ENCODE peak calls at places on chromosome 9, in five cellular contexts. N is mammary epithelial cell, F is ovary, Q is esophagus squamous epithelium, G is tibial artery. Z is an unnamed sample.

GRCh38 chr9:6160579-6160978 is 55.0 kb upstream of the IL33 start:
- DNase-seq in G (no peak), Q (no peak), F (no peak), N (no peak), Z (no peak)

GRCh38 chr9:126147620-126148522 is 178.8 kb upstream of the MVB12B start:
- DNase-seq in F (no peak), N (no peak), Q (no peak), G (peak; percentile 48), Z (no peak)

GRCh38 chr9:94906713-94907112 is 180.2 kb downstream of the AOPEP start:
- DNase-seq in G (no peak), F (no peak), Q (no peak), N (no peak), Z (no peak)

GRCh38 chr9:20996809-20997208 is 34.6 kb downstream of the HACD4 start:
- DNase-seq in N (no peak), Q (no peak), F (no peak), G (no peak), Z (no peak)

GRCh38 chr9:99019523-99020331 is 76.0 kb downstream of the COL15A1 start:
- DNase-seq in Q (no peak), G (no peak), N (peak; percentile 88), F (no peak), Z (no peak)

GRCh38 chr9:2576631-2577030 is 45.0 kb upstream of the VLDLR start:
- DNase-seq in G (no peak), Q (no peak), N (no peak), F (no peak), Z (no peak)

GRCh38 chr9:1876891-1877496 is 138.2 kb upstream of the SMARCA2 start:
- DNase-seq in Q (no peak), N (no peak), G (no peak), F (no peak), Z (no peak)

GRCh38 chr9:108477538-108478006 is 378.2 kb downstream of the ACTL7B start:
- DNase-seq in G (no peak), N (peak; percentile 78), Q (no peak), F (no peak), Z (no peak)

GRCh38 chr9:70466976-70467551 is 52.6 kb upstream of the KLF9 start:
- DNase-seq in G (no peak), N (peak; percentile 86), F (no peak), Q (no peak), Z (no peak)

GRCh38 chr9:13762209-13762608 is 482.7 kb upstream of the MPDZ start:
- DNase-seq in N (no peak), Q (no peak), F (no peak), G (no peak), Z (no peak)

GRCh38 chr9:136923881-136924280 is 20.7 kb downstream of the FBXW5 start:
- DNase-seq in F (no peak), N (no peak), G (peak; percentile 64), Q (no peak), Z (no peak)

GRCh38 chr9:79149585-79149984 is 422.2 kb upstream of the TLE4 start:
- DNase-seq in Q (no peak), F (no peak), N (no peak), G (no peak), Z (no peak)

GRCh38 chr9:15501179-15501578 is 9.6 kb downstream of the PSIP1 start:
- DNase-seq in G (no peak), N (no peak), F (no peak), Q (no peak), Z (no peak)

GRCh38 chr9:24846248-24846912 is 300.7 kb upstream of the IZUMO3 start:
- DNase-seq in G (no peak), N (no peak), F (no peak), Q (no peak), Z (no peak)

GRCh38 chr9:78132688-78133033 is 101.0 kb upstream of the GNAQ start:
- DNase-seq in G (no peak), Q (no peak), F (no peak), N (no peak), Z (no peak)

GRCh38 chr9:11159318-11159862 is 546.6 kb upstream of the PTPRD start:
- DNase-seq in Q (no peak), F (no peak), G (no peak), N (no peak), Z (no peak)

GRCh38 chr9:133787749-133788015 is 49.5 kb upstream of the SARDH start:
- DNase-seq in G (no peak), N (peak; percentile 8), Q (no peak), F (no peak), Z (no peak)

DNA sequence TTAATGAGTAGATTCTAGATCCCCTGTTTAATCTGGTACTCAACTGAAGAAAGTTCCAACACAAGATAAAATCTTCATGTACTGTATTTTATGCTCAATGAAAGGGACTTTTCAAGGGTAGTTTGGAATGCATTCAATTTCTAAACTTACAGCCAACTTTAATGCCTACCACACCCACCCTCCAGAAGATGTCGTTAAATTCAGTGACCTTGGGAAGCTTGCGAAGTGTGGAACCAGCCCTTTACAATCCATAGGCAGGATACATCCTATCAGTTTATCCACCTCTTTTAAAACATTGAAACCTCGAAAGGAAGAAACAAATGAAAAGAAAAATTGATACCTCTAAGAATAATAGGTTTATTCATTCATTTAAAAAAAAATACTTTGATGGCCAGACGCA is 20.2 kb downstream of the TRPM6 start:
- DNase-seq in F (no peak), Q (no peak), N (no peak), G (no peak), Z (no peak)
- H3K4me1 ChIP-seq in F (no peaks in the 10 kb centered on the region), Q (no peaks in the 10 kb centered on the region), N (no peaks in the 10 kb centered on the region), G (no peaks in the 10 kb centered on the region), Z (no peaks in the 10 kb centered on the region)

GRCh38 chr9:18849910-18850677 is 182.9 kb downstream of the SAXO1 start:
- DNase-seq in F (no peak), N (no peak), G (no peak), Q (no peak), Z (no peak)

GRCh38 chr9:18847576-18848275 is 185.3 kb downstream of the SAXO1 start:
- DNase-seq in Q (no peak), G (no peak), N (no peak), F (no peak), Z (no peak)

GRCh38 chr9:18849186-18849724 is 183.8 kb downstream of the SAXO1 start:
- DNase-seq in F (no peak), Q (no peak), G (no peak), N (no peak), Z (no peak)

GRCh38 chr9:18848657-18849056 is 184.4 kb downstream of the SAXO1 start:
- DNase-seq in N (no peak), F (no peak), Q (no peak), G (no peak), Z (no peak)

DNA sequence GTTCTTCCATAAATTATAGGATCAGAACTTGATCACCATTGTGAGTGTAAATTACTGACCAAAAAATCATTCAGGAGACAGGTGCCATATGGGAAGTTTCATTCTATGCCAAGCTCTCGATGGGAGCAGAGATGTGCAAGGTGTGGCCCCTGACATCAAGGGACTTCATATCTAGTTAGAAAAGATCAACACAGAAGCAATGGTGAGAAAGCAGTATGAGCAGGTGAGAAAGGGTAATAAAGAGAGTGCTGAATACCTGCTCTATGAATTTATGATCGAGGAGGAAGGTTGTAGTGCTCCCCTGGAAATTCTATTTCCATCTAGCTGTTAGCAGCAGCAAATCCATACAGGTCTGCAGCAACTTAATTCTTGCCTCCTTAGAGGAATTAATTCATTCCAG is 181.9 kb downstream of the SAXO1 start:
- DNase-seq in F (no peak), N (no peak), Q (no peak), G (no peak), Z (no peak)
- TF ChIP-seq CTCF in F (no peak), N (no peak), Q (no peak), G (no peak), Z (no peak)

GRCh38 chr9:89839427-89839826 is 234.6 kb downstream of the GADD45G start:
- DNase-seq in G (no peak), F (no peak), N (no peak), Q (no peak), Z (no peak)
- H3K4me1 ChIP-seq in G (no peaks in the 10 kb centered on the region), F (no peaks in the 10 kb centered on the region), N (no peaks in the 10 kb centered on the region), Q (peaks cover 9% of the 10 kb centered on the region), Z (peaks cover 15% of the 10 kb centered on the region)

DNA sequence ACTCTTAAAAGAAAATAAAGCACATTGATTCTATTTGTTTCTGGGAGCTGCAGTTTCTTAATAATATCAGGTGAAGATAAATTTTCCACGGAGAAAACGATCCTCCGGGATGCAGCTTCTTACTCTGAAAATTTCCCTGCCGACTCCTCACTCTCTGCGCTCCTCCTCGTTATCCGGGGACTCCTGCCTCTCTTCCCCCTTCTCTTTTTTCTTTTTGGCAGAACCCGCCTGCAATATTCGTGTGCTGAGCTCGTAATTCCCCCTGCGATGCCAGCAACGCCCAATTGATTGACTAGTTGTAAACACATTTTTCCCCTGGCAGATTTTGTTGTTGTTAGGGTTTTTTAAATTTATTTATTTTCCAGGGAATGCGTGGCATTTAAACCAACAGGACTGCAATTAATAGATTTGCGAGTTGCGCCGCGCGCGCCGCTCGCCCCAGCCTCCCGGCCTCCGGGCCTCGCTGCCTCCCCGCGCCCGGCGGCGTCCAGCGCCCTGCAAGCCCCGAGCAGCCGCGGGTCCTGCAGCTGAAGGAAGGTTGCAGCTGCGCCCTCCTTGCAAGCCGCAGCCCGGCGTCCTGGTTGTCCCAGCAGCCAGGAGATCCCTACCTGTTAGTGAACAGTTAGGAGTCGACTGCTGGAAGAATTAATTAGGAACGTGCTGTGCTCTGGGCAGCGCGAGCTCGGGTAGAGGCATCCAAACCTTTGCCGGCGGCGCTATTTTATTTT is 2.2 kb downstream of the NTNG2 start:
- DNase-seq in N (no peak), F (no peak), Q (no peak), G (no peak), Z (no peak)
- TF ChIP-seq CTCF in N (no peak), F (no peak), Q (no peak), G (no peak), Z (no peak)

GRCh38 chr9:123377211-123377971 is 21.4 kb downstream of the CRB2 start:
- DNase-seq in G (no peak), N (no peak), Q (no peak), F (no peak), Z (no peak)
- H3K4me1 ChIP-seq in G (peaks cover 20% of the 10 kb centered on the region), N (no peaks in the 10 kb centered on the region), Q (peaks cover 11% of the 10 kb centered on the region), F (peaks cover 7% of the 10 kb centered on the region), Z (no peaks in the 10 kb centered on the region)

DNA sequence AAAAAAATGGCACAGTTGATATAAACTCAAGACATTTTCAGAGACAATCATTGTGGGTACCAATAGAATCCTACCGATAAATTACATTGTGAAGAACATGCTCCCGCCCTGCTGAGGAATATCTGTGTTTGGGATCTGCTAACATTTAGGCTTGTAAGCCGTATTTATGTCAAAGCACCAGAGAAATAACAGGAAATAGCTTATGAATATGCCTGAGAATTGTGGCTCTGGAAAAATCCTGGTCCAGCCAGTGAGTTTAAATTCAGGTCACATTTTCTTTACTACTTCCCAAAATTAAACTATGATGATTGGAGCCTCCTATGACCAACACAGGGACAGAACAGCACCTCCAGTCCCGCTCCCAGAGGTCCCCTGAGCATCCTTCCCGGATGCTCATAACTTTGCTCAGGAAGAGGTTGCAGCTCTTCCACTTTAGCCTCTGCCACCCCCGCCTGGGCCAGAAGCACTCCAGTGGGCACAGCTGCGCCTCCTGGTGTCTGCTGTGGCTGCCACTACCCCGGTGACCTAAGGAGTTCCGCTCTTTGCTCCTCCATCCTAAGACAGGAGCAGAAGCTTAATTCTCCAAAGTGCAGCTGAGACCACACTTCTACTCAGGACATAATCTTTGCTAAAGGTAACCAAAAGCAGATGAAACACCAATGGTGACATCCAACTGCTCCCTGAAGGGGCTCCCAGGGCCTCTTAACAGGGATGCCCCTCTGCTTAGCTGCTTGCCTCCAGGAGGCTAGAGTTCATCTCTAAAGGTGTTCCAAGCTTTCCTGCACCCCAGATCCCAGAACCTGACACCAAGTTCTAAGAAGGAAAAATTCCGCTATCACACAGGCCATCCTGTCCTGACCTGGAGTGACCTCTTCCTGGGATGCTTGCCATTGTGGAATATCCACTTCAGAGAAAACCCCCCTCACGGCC is 58.8 kb downstream of the SLC1A1 start:
- DNase-seq in F (no peak), G (peak; percentile 66), N (no peak), Q (no peak), Z (no peak)
- TF ChIP-seq CTCF in F (no peak), G (peak; percentile 34), N (no peak), Q (no peak), Z (peak; percentile 12)

Z was measured in right lobe of liver.